ENCODE peak calls at places on chromosomes 11 and 22, in six cellular contexts. U is AG04449; P is CD4-positive, alpha-beta T cell; Y is kidney epithelial cell; Q is lower leg skin; S is IMR-90. D is an unnamed sample.

GRCh38 chr11:130160460-130161090 is 993 bp downstream of the ST14 start:
- DNase-seq in Q (no peak), P (no peak), Y (no peak), S (no peak), U (no peak), D (no peak)

GRCh38 chr11:78952188-78952587 is 377.5 kb upstream of the NARS2 start:
- DNase-seq in Y (no peak), P (no peak), U (no peak), Q (peak; percentile 59), S (no peak), D (no peak)

GRCh38 chr11:17208257-17208999 is 642 bp upstream of the PIK3C2A start:
- DNase-seq in U (no peak), Q (peak; percentile 89), S (peak; percentile 59), Y (peak; percentile 65), P (peak; percentile 3), D (no peak)

GRCh38 chr11:19742595-19743292 is 30.1 kb downstream of the NAV2 start:
- DNase-seq in Y (no peak), P (peak; percentile 58), U (no peak), Q (peak; percentile 96), S (peak; percentile 79), D (no peak)

GRCh38 chr11:75673977-75674582 is 5.2 kb upstream of the MAP6 start:
- DNase-seq in U (no peak), Q (no peak), S (peak; percentile 56), Y (no peak), P (no peak), D (no peak)

GRCh38 chr11:134139873-134140331 is 71.0 kb downstream of the JAM3 start:
- DNase-seq in Y (peak; percentile 53), P (peak; percentile 44), U (no peak), Q (peak; percentile 87), S (peak; percentile 83), D (peak; percentile 27)

GRCh38 chr11:64368673-64369074 is 9.7 kb downstream of the RPS6KA4 start:
- DNase-seq in P (no peak), S (no peak), Q (no peak), Y (no peak), U (no peak), D (no peak)

GRCh38 chr11:116173946-116174911 is 598.6 kb downstream of the BUD13 start:
- DNase-seq in S (no peak), Q (no peak), Y (no peak), P (no peak), U (no peak), D (no peak)

GRCh38 chr22:25765016-25765367 is 23.0 kb downstream of the MYO18B start:
- DNase-seq in P (no peak), Q (no peak), U (no peak), S (no peak), Y (no peak), D (no peak)

GRCh38 chr11:2933376-2934056 is 4.3 kb upstream of the PHLDA2 start:
- DNase-seq in Y (peak; percentile 84), P (no peak), U (no peak), Q (peak; percentile 95), S (peak; percentile 75), D (no peak)

GRCh38 chr11:64723907-64724862 is 1.2 kb upstream of the NRXN2 start:
- DNase-seq in U (no peak), Q (no peak), Y (no peak), P (no peak), S (no peak), D (no peak)

GRCh38 chr22:46262449-46263207 is 515 bp downstream of the PKDREJ start:
- DNase-seq in Y (no peak), S (peak; percentile 35), Q (peak; percentile 91), U (no peak), P (no peak), D (no peak)

GRCh38 chr22:43427296-43428004 is 15.6 kb downstream of the MPPED1 start:
- DNase-seq in Y (no peak), U (no peak), S (no peak), P (no peak), Q (no peak), D (no peak)
- TF ChIP-seq CTCF in Y (no peak), U (no peak), S (no peak), P (no peak), Q (no peak), D (no peak)

DNA sequence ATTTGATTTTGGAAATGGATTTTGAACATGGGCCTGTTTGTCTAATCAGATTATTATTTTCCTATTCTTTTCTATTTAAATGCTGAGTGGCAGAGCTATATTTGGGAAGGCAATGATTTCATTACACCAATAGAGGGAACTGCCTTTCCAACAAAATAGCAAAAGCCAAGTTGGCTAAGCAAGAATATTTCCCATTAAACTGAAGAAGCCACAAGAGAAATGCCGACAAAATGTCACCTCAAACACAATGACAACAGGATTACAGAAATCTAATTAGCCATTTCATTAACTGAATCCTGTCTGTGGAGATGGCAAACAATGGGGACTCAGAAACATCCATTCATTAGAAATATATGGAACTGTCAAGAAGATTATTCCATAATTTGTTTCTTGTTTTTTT is 1593.1 kb upstream of the RAG2 start:
- DNase-seq in Q (no peak), P (no peak), U (no peak), S (no peak), Y (no peak), D (no peak)
- TF ChIP-seq CTCF in Q (no peak), P (no peak), U (no peak), S (no peak), Y (no peak), D (no peak)

DNA sequence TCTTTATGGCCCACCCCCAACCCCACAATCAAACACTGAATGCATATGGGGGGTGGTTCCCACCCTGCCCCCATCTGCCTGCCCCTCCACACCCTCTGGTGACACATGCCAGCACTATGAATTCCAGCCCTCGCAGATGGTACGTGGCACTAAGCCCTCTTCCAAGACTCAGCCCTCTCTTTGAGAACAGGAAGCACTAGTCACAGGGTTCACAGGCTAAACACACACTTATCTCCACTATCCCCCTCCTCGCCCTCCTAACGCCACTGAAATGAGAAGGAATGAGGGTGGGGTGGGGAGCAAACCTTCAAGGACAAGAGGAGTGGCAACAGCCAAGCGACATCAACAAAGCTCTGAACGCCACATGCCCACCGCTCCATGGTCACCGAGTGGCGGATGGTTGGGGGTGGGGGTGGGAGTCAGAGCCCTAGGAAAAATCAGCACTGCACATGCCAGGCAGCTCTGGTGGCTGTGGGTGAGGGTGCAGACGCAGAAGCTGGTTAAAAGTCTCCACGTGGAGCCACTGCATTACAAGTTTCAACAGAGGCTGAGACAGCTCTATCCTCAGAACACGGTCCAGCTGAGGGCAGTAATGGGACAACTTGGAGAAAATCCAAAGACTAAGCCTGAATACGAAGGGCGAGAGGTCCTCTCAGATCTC is 33.6 kb downstream of the TMEM184B start:
- DNase-seq in P (no peak), Y (peak; percentile 63), S (peak; percentile 98), Q (no peak), U (peak; percentile 91), D (peak; percentile 82)
- TF ChIP-seq CTCF in P (no peak), Y (peak; percentile 18), S (peak; percentile 44), Q (no peak), U (peak; percentile 28), D (peak; percentile 38)

GRCh38 chr11:117621226-117621625 is 175.8 kb downstream of the DSCAML1 start:
- DNase-seq in P (no peak), U (no peak), Q (no peak), S (peak; percentile 18), Y (no peak), D (no peak)

GRCh38 chr11:117620131-117620530 is 176.9 kb downstream of the DSCAML1 start:
- DNase-seq in Y (no peak), S (no peak), Q (no peak), P (no peak), U (no peak), D (no peak)

GRCh38 chr11:117618956-117619355 is 178.1 kb downstream of the DSCAML1 start:
- DNase-seq in Q (no peak), Y (no peak), P (no peak), U (no peak), S (no peak), D (no peak)

GRCh38 chr11:117618273-117618672 is 178.7 kb downstream of the DSCAML1 start:
- DNase-seq in Q (no peak), U (no peak), S (no peak), P (no peak), Y (no peak), D (no peak)

GRCh38 chr11:117620659-117621058 is 176.4 kb downstream of the DSCAML1 start:
- DNase-seq in Y (no peak), P (no peak), Q (no peak), S (no peak), U (no peak), D (no peak)
- TF ChIP-seq CTCF in Y (no peak), P (no peak), Q (no peak), S (no peak), U (no peak), D (no peak)

GRCh38 chr22:43110444-43110926 is at the start of gene BIK:
- DNase-seq in U (no peak), Y (no peak), Q (no peak), P (peak; percentile 28), S (no peak), D (no peak)
- TF ChIP-seq CTCF in U (peak; percentile 27), Y (peak; percentile 25), Q (no peak), P (peak; percentile 26), S (peak; percentile 20), D (peak; percentile 32)

GRCh38 chr11:69943066-69943465 is 123.8 kb upstream of the FGF3 start:
- DNase-seq in S (no peak), Y (no peak), U (no peak), P (no peak), Q (no peak), D (no peak)
- TF ChIP-seq CTCF in S (no peak), Y (peak; percentile 1), U (no peak), P (no peak), Q (no peak), D (peak; percentile 14)

GRCh38 chr11:110434952-110435779 is 5.4 kb downstream of the FDX1 start:
- DNase-seq in S (no peak), Q (no peak), U (no peak), Y (no peak), P (peak; percentile 14), D (no peak)

GRCh38 chr11:110435780-110436717 is 6.3 kb downstream of the FDX1 start:
- DNase-seq in U (no peak), Y (peak; percentile 26), S (peak; percentile 39), P (no peak), Q (no peak), D (no peak)

GRCh38 chr11:110431212-110432073 is 1.7 kb downstream of the FDX1 start:
- DNase-seq in S (peak; percentile 31), U (no peak), Y (no peak), Q (no peak), P (no peak), D (no peak)

GRCh38 chr11:110432713-110433392 is 3.1 kb downstream of the FDX1 start:
- DNase-seq in U (no peak), Y (no peak), Q (no peak), P (no peak), S (peak; percentile 60), D (no peak)

GRCh38 chr11:110433393-110434333 is 3.9 kb downstream of the FDX1 start:
- DNase-seq in Y (no peak), P (no peak), Q (no peak), S (peak; percentile 42), U (no peak), D (no peak)
- TF ChIP-seq CTCF in Y (peak; percentile 36), P (peak; percentile 82), Q (no peak), S (peak; percentile 57), U (no peak), D (peak; percentile 51)

GRCh38 chr11:120945042-120945441 is 78.9 kb upstream of the TBCEL start:
- DNase-seq in Y (no peak), U (no peak), P (no peak), S (no peak), Q (no peak), D (no peak)
- TF ChIP-seq CTCF in Y (no peak), U (no peak), P (no peak), S (peak; percentile 22), Q (no peak), D (peak; percentile 37)

GRCh38 chr11:34091825-34092224 is 13.6 kb upstream of the NAT10 start:
- DNase-seq in Y (no peak), U (no peak), P (no peak), S (no peak), Q (no peak), D (no peak)
- TF ChIP-seq CTCF in Y (no peak), U (no peak), P (no peak), S (no peak), Q (no peak), D (no peak)

D was measured in BJ.